ENCODE peak calls at places on chromosomes 5 and 9, in four cellular contexts. B, H, M and J are unnamed samples.

GRCh38 chr5:33513786-33514185 is 73.0 kb downstream of the TARS1 start:
- DNase-seq in B (no peak), H (no peak), M (no peak), J (no peak)

GRCh38 chr9:129868571-129869486 is 33.6 kb downstream of the USP20 start:
- DNase-seq in B (no peak), H (no peak), M (no peak), J (no peak)

GRCh38 chr5:78907255-78907886 is 77.7 kb downstream of the ARSB start:
- DNase-seq in B (no peak), H (peak), M (peak), J (peak)

GRCh38 chr5:158170534-158170933 is 311.6 kb upstream of the CLINT1 start:
- DNase-seq in B (no peak), H (no peak), M (no peak), J (no peak)

GRCh38 chr5:135230326-135230925 is 168.6 kb downstream of the MACROH2A1 start:
- DNase-seq in B (no peak), H (no peak), M (peak), J (no peak)

GRCh38 chr5:84430863-84431663 is 46.4 kb upstream of the EDIL3 start:
- DNase-seq in B (no peak), H (no peak), M (no peak), J (no peak)

GRCh38 chr9:136120119-136120393 is 1.4 kb upstream of the TMEM250 start:
- DNase-seq in B (no peak), H (no peak), M (no peak), J (no peak)

GRCh38 chr9:121483049-121483448 is 16.6 kb downstream of the GGTA1 start:
- DNase-seq in B (no peak), H (no peak), M (no peak), J (peak)

GRCh38 chr9:14191512-14191911 is 122.4 kb downstream of the NFIB start:
- DNase-seq in B (no peak), H (no peak), M (no peak), J (no peak)

GRCh38 chr5:160262665-160263064 is 33.4 kb downstream of the FABP6 start:
- DNase-seq in B (peak), H (peak), M (no peak), J (no peak)

GRCh38 chr5:62460578-62460983 is 48.0 kb downstream of the IPO11 start:
- DNase-seq in B (no peak), H (peak), M (no peak), J (no peak)

GRCh38 chr9:134629586-134630392 is 11.8 kb upstream of the COL5A1 start:
- DNase-seq in B (no peak), H (no peak), M (peak), J (no peak)

GRCh38 chr5:130528474-130528873 is 624.2 kb downstream of the CHSY3 start:
- DNase-seq in B (no peak), H (no peak), M (no peak), J (peak)

GRCh38 chr5:149583394-149583793 is 2.1 kb downstream of the ARHGEF37 start:
- DNase-seq in B (peak), H (peak), M (peak), J (no peak)

GRCh38 chr5:141039517-141039916 is 11.7 kb upstream of the PCDHB1 start:
- DNase-seq in B (no peak), H (no peak), M (no peak), J (no peak)

GRCh38 chr9:127919253-127919815 is 2.5 kb upstream of the ST6GALNAC4 start:
- DNase-seq in B (peak), H (peak), M (peak), J (peak)

GRCh38 chr5:138985256-138985655 is 110.1 kb upstream of the LRRTM2 start:
- DNase-seq in B (no peak), H (peak), M (no peak), J (no peak)

GRCh38 chr9:99690573-99690972 is 131.1 kb upstream of the NR4A3 start:
- DNase-seq in B (no peak), H (no peak), M (no peak), J (no peak)

GRCh38 chr9:131454028-131454427 is 48.7 kb upstream of the POMT1 start:
- DNase-seq in B (no peak), H (no peak), M (no peak), J (no peak)

GRCh38 chr5:126339215-126339805 is 83.9 kb upstream of the GRAMD2B start:
- DNase-seq in B (peak), H (peak), M (peak), J (no peak)

GRCh38 chr5:90968319-90968718 is 409.7 kb downstream of the ADGRV1 start:
- DNase-seq in B (no peak), H (no peak), M (no peak), J (no peak)

GRCh38 chr9:83312543-83312942 is 225.7 kb downstream of the FRMD3 start:
- DNase-seq in B (peak), H (no peak), M (no peak), J (no peak)

GRCh38 chr9:122206118-122207046 is 22.4 kb downstream of the LHX6 start:
- DNase-seq in B (no peak), H (no peak), M (no peak), J (peak)

GRCh38 chr9:135394699-135395645 is 84.6 kb upstream of the PPP1R26 start:
- DNase-seq in B (no peak), H (no peak), M (no peak), J (no peak)

GRCh38 chr9:71816782-71817549 is 48.7 kb upstream of the CEMIP2 start:
- DNase-seq in B (no peak), H (peak), M (no peak), J (no peak)

GRCh38 chr5:149656576-149657182 is 73.4 kb upstream of the PPARGC1B start:
- DNase-seq in B (no peak), H (no peak), M (no peak), J (no peak)

GRCh38 chr5:75243100-75243499 is 6.4 kb upstream of the ANKRD31 start:
- DNase-seq in B (no peak), H (no peak), M (no peak), J (no peak)

GRCh38 chr9:97993000-97993399 is 9.9 kb downstream of the ANP32B start:
- DNase-seq in B (no peak), H (no peak), M (no peak), J (no peak)

GRCh38 chr9:135023389-135023788 is 64.1 kb upstream of the OLFM1 start:
- DNase-seq in B (peak), H (peak), M (no peak), J (peak)

GRCh38 chr5:180136661-180137381 is 65.3 kb upstream of the RNF130 start:
- DNase-seq in B (no peak), H (no peak), M (peak), J (no peak)

GRCh38 chr5:160250226-160250625 is 20.9 kb downstream of the FABP6 start:
- DNase-seq in B (no peak), H (no peak), M (no peak), J (no peak)

GRCh38 chr5:7494446-7495132 is 98.7 kb downstream of the ADCY2 start:
- DNase-seq in B (no peak), H (no peak), M (no peak), J (no peak)

GRCh38 chr9:131951905-131952304 is 127.8 kb downstream of the MED27 start:
- DNase-seq in B (no peak), H (peak), M (no peak), J (no peak)

GRCh38 chr9:38046669-38047300 is 22.2 kb downstream of the SHB start:
- DNase-seq in B (peak), H (peak), M (no peak), J (no peak)

GRCh38 chr5:111509119-111509518 is 3.2 kb downstream of the STARD4 start:
- DNase-seq in B (no peak), H (no peak), M (no peak), J (no peak)

GRCh38 chr5:25107878-25108277 is 463.1 kb upstream of the CDH10 start:
- DNase-seq in B (no peak), H (no peak), M (no peak), J (peak)

GRCh38 chr9:89137548-89138462 is 40.8 kb downstream of the SHC3 start:
- DNase-seq in B (peak), H (peak), M (peak), J (peak)

GRCh38 chr9:613771-614347 is 227.6 kb upstream of the DMRT1 start:
- DNase-seq in B (peak), H (peak), M (peak), J (peak)

GRCh38 chr9:22446589-22446949 is at the start of gene DMRTA1:
- DNase-seq in B (peak), H (peak), M (peak), J (peak)

GRCh38 chr5:145834554-145834916 is 607 bp downstream of the PRELID2 start:
- DNase-seq in B (no peak), H (no peak), M (no peak), J (no peak)

GRCh38 chr5:145833616-145834200 is 1.4 kb downstream of the PRELID2 start:
- DNase-seq in B (no peak), H (no peak), M (no peak), J (no peak)

GRCh38 chr5:145838276-145838675 is 3.1 kb upstream of the PRELID2 start:
- DNase-seq in B (no peak), H (no peak), M (no peak), J (no peak)

GRCh38 chr5:145835839-145836222 is 689 bp upstream of the PRELID2 start:
- DNase-seq in B (no peak), H (no peak), M (no peak), J (no peak)

GRCh38 chr5:145834917-145835838 is at the start of gene PRELID2:
- DNase-seq in B (peak), H (peak), M (peak), J (peak)
- TF ChIP-seq POLR2A in B (peak), H (peak), M (peak), J (peak)

GRCh38 chr9:4108708-4109444 is 191.0 kb downstream of the GLIS3 start:
- DNase-seq in B (no peak), H (no peak), M (no peak), J (no peak)
- TF ChIP-seq POLR2A in B (no peak), H (no peak), M (no peak), J (no peak)

GRCh38 chr9:117088140-117088539 is 326.7 kb downstream of the ASTN2 start:
- DNase-seq in B (no peak), H (no peak), M (no peak), J (no peak)

GRCh38 chr9:117083440-117083984 is 331.3 kb downstream of the ASTN2 start:
- DNase-seq in B (no peak), H (no peak), M (no peak), J (no peak)

GRCh38 chr9:117080996-117081395 is 333.9 kb downstream of the ASTN2 start:
- DNase-seq in B (no peak), H (no peak), M (no peak), J (no peak)

GRCh38 chr9:117081641-117082317 is 333.1 kb downstream of the ASTN2 start:
- DNase-seq in B (no peak), H (no peak), M (no peak), J (no peak)

DNA sequence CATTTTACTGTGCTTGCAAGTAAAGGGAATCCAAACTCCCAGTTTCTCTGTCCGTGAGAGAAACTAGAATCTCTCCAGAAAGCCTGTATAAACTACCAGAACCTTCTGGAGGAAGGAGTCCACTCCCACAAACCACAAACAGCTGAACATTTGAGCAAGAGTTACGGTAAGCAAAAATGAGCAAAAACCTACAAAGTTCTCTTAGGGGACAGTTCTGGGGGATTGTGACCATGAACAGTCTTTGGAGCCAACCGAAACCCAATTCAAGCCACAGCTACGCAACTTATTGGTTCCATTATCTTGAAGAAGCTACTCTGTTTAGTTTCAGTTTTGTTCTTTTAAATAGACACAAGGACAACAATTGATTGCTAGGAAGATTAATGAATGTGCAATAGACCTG is 330.6 kb downstream of the ASTN2 start:
- DNase-seq in B (no peak), H (no peak), M (no peak), J (no peak)
- TF ChIP-seq POLR2A in B (no peak), H (no peak), M (no peak), J (no peak)

GRCh38 chr5:153147891-153148623 is 342.4 kb upstream of the GRIA1 start:
- DNase-seq in B (no peak), H (no peak), M (no peak), J (peak)
- TF ChIP-seq POLR2A in B (no peak), H (no peak), M (no peak), J (no peak)